ENCODE peak calls at places on chromosomes 7 and 10, in seven cellular contexts. One of them, this sample, is unnamed.

GRCh38 chr7:130426541-130426940 is 14.3 kb downstream of the CEP41 start:
- DNase-seq in SK-N-SH: no peak
- DNase-seq in endothelial cell: no peak
- DNase-seq in heart left ventricle: no peak
- DNase-seq in hepatocyte: no peak
- DNase-seq in AG04450: no peak
- DNase-seq in mesothelial cell of epicardium: no peak
- DNase-seq in this sample: no peak

GRCh38 chr7:30451539-30452277 is 26.9 kb downstream of the NOD1 start:
- DNase-seq in SK-N-SH: no peak
- DNase-seq in endothelial cell: no peak
- DNase-seq in heart left ventricle: no peak
- DNase-seq in hepatocyte: no peak
- DNase-seq in AG04450: no peak
- DNase-seq in mesothelial cell of epicardium: no peak
- DNase-seq in this sample: no peak

GRCh38 chr7:27339478-27339877 is 96.9 kb downstream of the EVX1 start:
- DNase-seq in SK-N-SH: no peak
- DNase-seq in endothelial cell: no peak
- DNase-seq in heart left ventricle: no peak
- DNase-seq in hepatocyte: no peak
- DNase-seq in AG04450: no peak
- DNase-seq in mesothelial cell of epicardium: no peak
- DNase-seq in this sample: no peak

GRCh38 chr7:95632609-95633008 is 36.3 kb upstream of the PDK4 start:
- DNase-seq in SK-N-SH: no peak
- DNase-seq in endothelial cell: no peak
- DNase-seq in heart left ventricle: no peak
- DNase-seq in hepatocyte: no peak
- DNase-seq in AG04450: no peak
- DNase-seq in mesothelial cell of epicardium: no peak
- DNase-seq in this sample: no peak

GRCh38 chr10:34333513-34333912 is 481.6 kb downstream of the PARD3 start:
- DNase-seq in SK-N-SH: no peak
- DNase-seq in endothelial cell: no peak
- DNase-seq in heart left ventricle: no peak
- DNase-seq in hepatocyte: no peak
- DNase-seq in AG04450: peak
- DNase-seq in mesothelial cell of epicardium: no peak
- DNase-seq in this sample: no peak

GRCh38 chr7:153047569-153047968 is 288.0 kb downstream of the ACTR3B start:
- DNase-seq in SK-N-SH: no peak
- DNase-seq in endothelial cell: no peak
- DNase-seq in heart left ventricle: no peak
- DNase-seq in hepatocyte: no peak
- DNase-seq in AG04450: no peak
- DNase-seq in mesothelial cell of epicardium: no peak
- DNase-seq in this sample: no peak

GRCh38 chr7:2937701-2938513 is 93.8 kb upstream of the GNA12 start:
- DNase-seq in SK-N-SH: no peak
- DNase-seq in endothelial cell: no peak
- DNase-seq in heart left ventricle: peak
- DNase-seq in hepatocyte: no peak
- DNase-seq in AG04450: no peak
- DNase-seq in mesothelial cell of epicardium: no peak
- DNase-seq in this sample: no peak

GRCh38 chr7:99002146-99002826 is 124.0 kb downstream of the TRRAP start:
- DNase-seq in SK-N-SH: no peak
- DNase-seq in endothelial cell: no peak
- DNase-seq in heart left ventricle: no peak
- DNase-seq in hepatocyte: no peak
- DNase-seq in AG04450: no peak
- DNase-seq in mesothelial cell of epicardium: no peak
- DNase-seq in this sample: no peak

GRCh38 chr7:42734568-42734967 is 177.3 kb downstream of the C7orf25 start:
- DNase-seq in SK-N-SH: no peak
- DNase-seq in endothelial cell: no peak
- DNase-seq in heart left ventricle: no peak
- DNase-seq in hepatocyte: no peak
- DNase-seq in AG04450: no peak
- DNase-seq in mesothelial cell of epicardium: no peak
- DNase-seq in this sample: no peak

DNA sequence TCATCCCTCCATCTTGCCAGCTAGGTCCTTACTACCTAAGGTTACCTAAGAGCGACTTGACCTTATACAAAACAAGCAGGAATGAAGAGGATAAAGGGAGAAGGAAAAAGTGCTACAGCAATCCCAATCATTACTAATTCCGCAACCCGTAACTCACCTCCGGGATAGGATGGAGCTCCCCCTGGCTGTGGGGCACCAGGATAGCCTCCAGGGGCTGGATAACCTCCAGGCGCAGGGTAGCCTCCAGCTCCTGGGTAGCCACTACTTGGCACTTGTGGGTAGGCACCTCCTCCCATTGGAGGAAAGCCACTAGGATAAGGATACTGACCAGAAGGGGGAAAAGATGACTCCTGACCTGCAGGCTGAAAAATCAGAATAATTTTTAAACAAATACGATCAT is 15.8 kb downstream of the ANXA7 start:
- DNase-seq in SK-N-SH: no peak
- DNase-seq in endothelial cell: no peak
- DNase-seq in heart left ventricle: no peak
- DNase-seq in hepatocyte: no peak
- DNase-seq in AG04450: no peak
- DNase-seq in mesothelial cell of epicardium: no peak
- DNase-seq in this sample: no peak
- TF ChIP-seq CTCF in SK-N-SH: peak
- TF ChIP-seq CTCF in endothelial cell: peak
- TF ChIP-seq CTCF in heart left ventricle: no peak
- TF ChIP-seq CTCF in hepatocyte: no peak
- TF ChIP-seq CTCF in AG04450: peak
- TF ChIP-seq CTCF in mesothelial cell of epicardium: no peak
- TF ChIP-seq CTCF in this sample: peak

GRCh38 chr10:12195603-12196506 is at the start of the genes CDC123 and NUDT5:
- DNase-seq in SK-N-SH: peak
- DNase-seq in endothelial cell: peak
- DNase-seq in heart left ventricle: peak
- DNase-seq in hepatocyte: peak
- DNase-seq in AG04450: peak
- DNase-seq in mesothelial cell of epicardium: peak
- DNase-seq in this sample: peak
- TF ChIP-seq CTCF in SK-N-SH: no peak
- TF ChIP-seq CTCF in endothelial cell: no peak
- TF ChIP-seq CTCF in heart left ventricle: no peak
- TF ChIP-seq CTCF in hepatocyte: no peak
- TF ChIP-seq CTCF in AG04450: no peak
- TF ChIP-seq CTCF in mesothelial cell of epicardium: no peak
- TF ChIP-seq CTCF in this sample: peak

DNA sequence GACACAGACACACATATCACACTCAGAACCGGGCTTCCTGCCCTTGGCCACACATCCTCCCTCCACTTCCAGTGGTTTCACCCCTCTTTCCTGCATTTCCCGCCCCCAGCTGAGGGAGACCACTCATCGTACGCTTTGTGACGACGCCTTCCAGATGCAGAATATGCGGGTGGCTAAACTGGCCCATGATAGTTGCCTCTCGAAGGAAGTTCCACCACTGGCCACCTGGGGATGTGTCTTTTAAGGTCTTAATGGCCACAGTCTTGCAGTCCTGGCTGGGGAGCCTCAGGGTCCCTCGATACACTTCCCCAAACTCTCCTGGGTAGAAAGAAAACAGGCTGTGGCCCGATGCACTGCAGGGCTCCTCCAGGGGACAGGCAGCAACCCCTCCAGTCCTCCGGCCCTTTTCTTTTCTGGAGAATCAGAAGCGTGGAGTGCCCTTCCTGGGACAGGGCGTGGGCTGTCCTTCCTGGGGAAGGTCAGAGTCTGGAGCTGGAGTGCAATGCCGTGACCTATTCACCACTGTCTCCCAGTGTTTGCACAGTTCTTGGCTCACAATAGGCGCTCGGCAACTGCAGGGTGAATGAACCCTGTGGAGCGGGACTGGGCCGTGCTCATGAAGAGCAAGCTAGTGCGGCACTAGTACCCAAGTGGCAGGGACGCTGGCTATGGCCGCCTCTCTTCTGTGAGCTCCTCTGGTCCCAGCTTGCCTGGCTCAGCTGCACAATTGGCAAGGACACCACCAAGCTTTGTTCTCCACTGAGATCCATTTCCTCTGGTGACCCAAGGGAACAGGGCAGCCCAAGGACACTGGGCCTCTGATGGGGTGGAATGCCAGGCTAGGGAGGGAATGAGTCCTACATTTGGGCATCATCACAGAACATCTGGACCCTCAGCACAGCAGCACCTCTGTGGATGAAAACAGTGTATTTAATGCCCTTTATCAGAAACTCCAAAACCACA is 13.2 kb downstream of the EPHA1 start:
- DNase-seq in SK-N-SH: no peak
- DNase-seq in endothelial cell: no peak
- DNase-seq in heart left ventricle: no peak
- DNase-seq in hepatocyte: no peak
- DNase-seq in AG04450: no peak
- DNase-seq in mesothelial cell of epicardium: no peak
- DNase-seq in this sample: no peak
- TF ChIP-seq CTCF in SK-N-SH: peak
- TF ChIP-seq CTCF in endothelial cell: peak
- TF ChIP-seq CTCF in heart left ventricle: no peak
- TF ChIP-seq CTCF in hepatocyte: no peak
- TF ChIP-seq CTCF in AG04450: peak
- TF ChIP-seq CTCF in mesothelial cell of epicardium: no peak
- TF ChIP-seq CTCF in this sample: no peak

GRCh38 chr10:132523561-132524442 is 13.8 kb upstream of the INPP5A start:
- DNase-seq in SK-N-SH: peak
- DNase-seq in endothelial cell: no peak
- DNase-seq in heart left ventricle: peak
- DNase-seq in hepatocyte: no peak
- DNase-seq in AG04450: no peak
- DNase-seq in mesothelial cell of epicardium: no peak
- DNase-seq in this sample: no peak
- TF ChIP-seq CTCF in SK-N-SH: no peak
- TF ChIP-seq CTCF in endothelial cell: no peak
- TF ChIP-seq CTCF in heart left ventricle: no peak
- TF ChIP-seq CTCF in hepatocyte: no peak
- TF ChIP-seq CTCF in AG04450: no peak
- TF ChIP-seq CTCF in mesothelial cell of epicardium: no peak
- TF ChIP-seq CTCF in this sample: no peak

DNA sequence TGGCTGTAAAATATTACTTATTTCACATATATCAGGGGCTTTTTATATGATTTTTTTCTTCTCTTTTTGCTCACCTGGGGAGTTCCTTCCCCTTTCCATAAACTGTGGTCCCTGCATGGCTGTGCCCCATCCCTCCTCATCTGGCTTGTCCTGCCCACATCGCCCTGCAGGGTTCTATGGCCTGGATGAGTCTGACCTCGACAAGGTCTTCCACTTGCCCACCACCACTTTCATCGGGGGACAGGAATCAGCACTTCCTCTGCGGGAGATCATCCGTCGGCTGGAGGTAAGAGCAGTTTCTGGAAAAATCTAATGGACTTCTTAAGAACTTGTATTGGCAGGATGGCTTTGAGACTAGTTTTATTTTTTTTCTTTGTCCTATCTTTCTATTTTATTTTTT is 60.1 kb downstream of the OGDH start:
- DNase-seq in SK-N-SH: no peak
- DNase-seq in endothelial cell: no peak
- DNase-seq in heart left ventricle: no peak
- DNase-seq in hepatocyte: no peak
- DNase-seq in AG04450: no peak
- DNase-seq in mesothelial cell of epicardium: no peak
- DNase-seq in this sample: no peak
- TF ChIP-seq CTCF in SK-N-SH: no peak
- TF ChIP-seq CTCF in endothelial cell: no peak
- TF ChIP-seq CTCF in heart left ventricle: no peak
- TF ChIP-seq CTCF in hepatocyte: no peak
- TF ChIP-seq CTCF in AG04450: no peak
- TF ChIP-seq CTCF in mesothelial cell of epicardium: no peak
- TF ChIP-seq CTCF in this sample: no peak

DNA sequence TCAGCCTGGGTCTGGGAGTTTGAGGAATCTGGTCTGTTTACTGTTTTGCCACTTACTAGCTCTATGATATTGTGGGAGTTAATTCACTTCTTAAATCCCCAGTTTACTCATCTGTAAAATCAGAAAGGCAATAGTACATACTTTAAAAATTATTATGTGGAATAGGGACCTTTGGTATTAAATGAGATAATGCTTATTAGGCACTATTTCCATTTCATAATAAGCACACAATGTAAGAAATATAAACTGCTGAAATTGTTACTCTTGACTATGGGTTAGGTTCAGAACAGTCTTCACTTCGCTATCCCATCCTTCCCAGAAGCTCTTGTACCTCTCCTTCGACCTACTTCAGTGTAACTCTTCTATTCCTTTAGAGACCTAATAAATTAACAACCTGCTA is 47.2 kb downstream of the AGK start:
- DNase-seq in SK-N-SH: no peak
- DNase-seq in endothelial cell: no peak
- DNase-seq in heart left ventricle: no peak
- DNase-seq in hepatocyte: no peak
- DNase-seq in AG04450: no peak
- DNase-seq in mesothelial cell of epicardium: no peak
- DNase-seq in this sample: no peak
- TF ChIP-seq CTCF in SK-N-SH: no peak
- TF ChIP-seq CTCF in endothelial cell: no peak
- TF ChIP-seq CTCF in heart left ventricle: no peak
- TF ChIP-seq CTCF in hepatocyte: no peak
- TF ChIP-seq CTCF in AG04450: no peak
- TF ChIP-seq CTCF in mesothelial cell of epicardium: no peak
- TF ChIP-seq CTCF in this sample: no peak